ENCODE peak calls at places on chromosome 13, in eight cellular contexts. D, T, U, H, A, P, W and S are unnamed samples.

GRCh38 chr13:40452038-40452666 is 214.3 kb downstream of the FOXO1 start:
- DNase-seq in D (no peak), T (no peak), U (no peak), H (no peak), A (no peak), P (no peak), W (no peak), S (no peak)

GRCh38 chr13:99237981-99238662 is 20.1 kb downstream of the GPR18 start:
- DNase-seq in D (no peak), T (no peak), U (no peak), H (no peak), A (no peak), P (no peak), W (no peak), S (no peak)

GRCh38 chr13:95438297-95438696 is 114.2 kb upstream of the CLDN10 start:
- DNase-seq in D (no peak), T (no peak), U (no peak), H (no peak), A (no peak), P (no peak), W (peak; percentile 26), S (no peak)

GRCh38 chr13:21234537-21234936 is 58.1 kb downstream of the MRPL57 start:
- DNase-seq in D (no peak), T (no peak), U (no peak), H (no peak), A (no peak), P (no peak), W (peak; percentile 52), S (no peak)

GRCh38 chr13:28301839-28302238 is 163.5 kb downstream of the PAN3 start:
- DNase-seq in D (no peak), T (no peak), U (no peak), H (no peak), A (no peak), P (no peak), W (no peak), S (no peak)

GRCh38 chr13:110713981-110714797 is 689 bp downstream of the ING1 start:
- DNase-seq in D (no peak), T (no peak), U (no peak), H (peak; percentile 59), A (peak; percentile 78), P (peak; percentile 81), W (peak; percentile 23), S (peak; percentile 42)

GRCh38 chr13:113490496-113491417 is at the start of gene DCUN1D2:
- DNase-seq in D (peak; percentile 67), T (peak; percentile 87), U (peak; percentile 98), H (peak; percentile 87), A (peak; percentile 31), P (peak; percentile 97), W (peak; percentile 94), S (peak; percentile 89)

GRCh38 chr13:62537593-62537992 is 1121.9 kb upstream of the PCDH20 start:
- DNase-seq in D (no peak), T (no peak), U (no peak), H (no peak), A (no peak), P (no peak), W (no peak), S (no peak)

GRCh38 chr13:113273856-113274590 is 23.0 kb upstream of the LAMP1 start:
- DNase-seq in D (peak; percentile 96), T (no peak), U (no peak), H (no peak), A (no peak), P (peak; percentile 76), W (peak; percentile 12), S (no peak)

GRCh38 chr13:40149611-40150283 is 494.3 kb downstream of the COG6 start:
- DNase-seq in D (peak; percentile 95), T (no peak), U (no peak), H (no peak), A (no peak), P (no peak), W (no peak), S (no peak)

GRCh38 chr13:26051231-26052135 is at the start of gene SHISA2:
- DNase-seq in D (no peak), T (no peak), U (peak; percentile 77), H (no peak), A (no peak), P (peak; percentile 78), W (peak; percentile 75), S (peak; percentile 86)

GRCh38 chr13:82356667-82357066 is 1525.6 kb downstream of the SLITRK1 start:
- DNase-seq in D (no peak), T (no peak), U (peak; percentile 5), H (no peak), A (no peak), P (no peak), W (no peak), S (no peak)

GRCh38 chr13:75788494-75788991 is 152.4 kb downstream of the LMO7 start:
- DNase-seq in D (peak; percentile 70), T (no peak), U (no peak), H (no peak), A (no peak), P (no peak), W (no peak), S (no peak)

GRCh38 chr13:113816925-113817859 is 46.7 kb downstream of the GAS6 start:
- DNase-seq in D (peak; percentile 52), T (peak; percentile 65), U (peak; percentile 88), H (peak; percentile 80), A (peak; percentile 84), P (peak; percentile 92), W (peak; percentile 89), S (peak; percentile 91)